ENCODE peak calls at places on chromosomes 11 and 22, in ten cellular contexts. One of them, this sample, is unnamed.

GRCh38 chr11:101880208-101880607 is 34.6 kb upstream of the CEP126 start:
- DNase-seq in activated naive CD8-positive, alpha-beta T cell treated with anti-CD3 and anti-CD28 coated beads, Interleukin-2, amount 50 U/mL, for 24 hours: no peak
- DNase-seq in Calu3: peak; percentile 28
- DNase-seq in GM06990: no peak
- DNase-seq in ACHN: peak; percentile 68
- DNase-seq in amniotic stem cell: peak; percentile 34
- DNase-seq in ecto neural progenitor cell: no peak
- DNase-seq in T-cell: no peak
- DNase-seq in NCI-H1092 treated with DMSO at 0.1 percent for 48 hours: no peak
- DNase-seq in ascending aorta: no peak
- DNase-seq in this sample: peak; percentile 16

GRCh38 chr11:2803186-2804057 is 82.2 kb downstream of the CDKN1C start:
- DNase-seq in activated naive CD8-positive, alpha-beta T cell treated with anti-CD3 and anti-CD28 coated beads, Interleukin-2, amount 50 U/mL, for 24 hours: no peak
- DNase-seq in Calu3: no peak
- DNase-seq in GM06990: no peak
- DNase-seq in ACHN: no peak
- DNase-seq in amniotic stem cell: no peak
- DNase-seq in ecto neural progenitor cell: peak; percentile 43
- DNase-seq in T-cell: no peak
- DNase-seq in NCI-H1092 treated with DMSO at 0.1 percent for 48 hours: no peak
- DNase-seq in ascending aorta: peak; percentile 54
- DNase-seq in this sample: no peak

GRCh38 chr11:112229746-112230433 is 3.7 kb downstream of the PTS start:
- DNase-seq in activated naive CD8-positive, alpha-beta T cell treated with anti-CD3 and anti-CD28 coated beads, Interleukin-2, amount 50 U/mL, for 24 hours: no peak
- DNase-seq in Calu3: no peak
- DNase-seq in GM06990: no peak
- DNase-seq in ACHN: no peak
- DNase-seq in amniotic stem cell: no peak
- DNase-seq in ecto neural progenitor cell: no peak
- DNase-seq in T-cell: no peak
- DNase-seq in NCI-H1092 treated with DMSO at 0.1 percent for 48 hours: no peak
- DNase-seq in ascending aorta: no peak
- DNase-seq in this sample: no peak

GRCh38 chr11:75380716-75381420 is 18.4 kb upstream of the RPS3 start:
- DNase-seq in activated naive CD8-positive, alpha-beta T cell treated with anti-CD3 and anti-CD28 coated beads, Interleukin-2, amount 50 U/mL, for 24 hours: no peak
- DNase-seq in Calu3: peak; percentile 64
- DNase-seq in GM06990: no peak
- DNase-seq in ACHN: no peak
- DNase-seq in amniotic stem cell: no peak
- DNase-seq in ecto neural progenitor cell: no peak
- DNase-seq in T-cell: no peak
- DNase-seq in NCI-H1092 treated with DMSO at 0.1 percent for 48 hours: no peak
- DNase-seq in ascending aorta: no peak
- DNase-seq in this sample: no peak

GRCh38 chr11:87439981-87440760 is 402.4 kb downstream of the TMEM135 start:
- DNase-seq in activated naive CD8-positive, alpha-beta T cell treated with anti-CD3 and anti-CD28 coated beads, Interleukin-2, amount 50 U/mL, for 24 hours: no peak
- DNase-seq in Calu3: no peak
- DNase-seq in GM06990: no peak
- DNase-seq in ACHN: no peak
- DNase-seq in amniotic stem cell: no peak
- DNase-seq in ecto neural progenitor cell: no peak
- DNase-seq in T-cell: no peak
- DNase-seq in NCI-H1092 treated with DMSO at 0.1 percent for 48 hours: no peak
- DNase-seq in ascending aorta: no peak
- DNase-seq in this sample: no peak

GRCh38 chr11:83124631-83125424 is 32.1 kb upstream of the PCF11 start:
- DNase-seq in activated naive CD8-positive, alpha-beta T cell treated with anti-CD3 and anti-CD28 coated beads, Interleukin-2, amount 50 U/mL, for 24 hours: no peak
- DNase-seq in Calu3: no peak
- DNase-seq in GM06990: no peak
- DNase-seq in ACHN: no peak
- DNase-seq in amniotic stem cell: no peak
- DNase-seq in ecto neural progenitor cell: no peak
- DNase-seq in T-cell: no peak
- DNase-seq in NCI-H1092 treated with DMSO at 0.1 percent for 48 hours: no peak
- DNase-seq in ascending aorta: no peak
- DNase-seq in this sample: no peak

GRCh38 chr11:60844045-60844869 is 2.3 kb downstream of the CCDC86 start:
- DNase-seq in activated naive CD8-positive, alpha-beta T cell treated with anti-CD3 and anti-CD28 coated beads, Interleukin-2, amount 50 U/mL, for 24 hours: no peak
- DNase-seq in Calu3: no peak
- DNase-seq in GM06990: no peak
- DNase-seq in ACHN: no peak
- DNase-seq in amniotic stem cell: no peak
- DNase-seq in ecto neural progenitor cell: no peak
- DNase-seq in T-cell: no peak
- DNase-seq in NCI-H1092 treated with DMSO at 0.1 percent for 48 hours: no peak
- DNase-seq in ascending aorta: no peak
- DNase-seq in this sample: no peak

GRCh38 chr11:2305862-2306823 is 4.3 kb downstream of the TSPAN32 start:
- DNase-seq in activated naive CD8-positive, alpha-beta T cell treated with anti-CD3 and anti-CD28 coated beads, Interleukin-2, amount 50 U/mL, for 24 hours: peak; percentile 27
- DNase-seq in Calu3: no peak
- DNase-seq in GM06990: no peak
- DNase-seq in ACHN: no peak
- DNase-seq in amniotic stem cell: no peak
- DNase-seq in ecto neural progenitor cell: no peak
- DNase-seq in T-cell: no peak
- DNase-seq in NCI-H1092 treated with DMSO at 0.1 percent for 48 hours: no peak
- DNase-seq in ascending aorta: peak; percentile 76
- DNase-seq in this sample: no peak

GRCh38 chr11:24859801-24860300 is 363.0 kb downstream of the LUZP2 start:
- DNase-seq in activated naive CD8-positive, alpha-beta T cell treated with anti-CD3 and anti-CD28 coated beads, Interleukin-2, amount 50 U/mL, for 24 hours: no peak
- DNase-seq in Calu3: no peak
- DNase-seq in GM06990: no peak
- DNase-seq in ACHN: no peak
- DNase-seq in amniotic stem cell: no peak
- DNase-seq in ecto neural progenitor cell: no peak
- DNase-seq in T-cell: no peak
- DNase-seq in NCI-H1092 treated with DMSO at 0.1 percent for 48 hours: no peak
- DNase-seq in ascending aorta: no peak
- DNase-seq in this sample: no peak

GRCh38 chr11:72575533-72576170 is 98.6 kb downstream of the PDE2A start:
- DNase-seq in activated naive CD8-positive, alpha-beta T cell treated with anti-CD3 and anti-CD28 coated beads, Interleukin-2, amount 50 U/mL, for 24 hours: no peak
- DNase-seq in Calu3: no peak
- DNase-seq in GM06990: no peak
- DNase-seq in ACHN: no peak
- DNase-seq in amniotic stem cell: no peak
- DNase-seq in ecto neural progenitor cell: no peak
- DNase-seq in T-cell: no peak
- DNase-seq in NCI-H1092 treated with DMSO at 0.1 percent for 48 hours: no peak
- DNase-seq in ascending aorta: no peak
- DNase-seq in this sample: no peak

GRCh38 chr22:24217384-24217783 is 27.5 kb downstream of the GGT5 start:
- DNase-seq in activated naive CD8-positive, alpha-beta T cell treated with anti-CD3 and anti-CD28 coated beads, Interleukin-2, amount 50 U/mL, for 24 hours: no peak
- DNase-seq in Calu3: no peak
- DNase-seq in GM06990: no peak
- DNase-seq in ACHN: no peak
- DNase-seq in amniotic stem cell: no peak
- DNase-seq in ecto neural progenitor cell: no peak
- DNase-seq in T-cell: no peak
- DNase-seq in NCI-H1092 treated with DMSO at 0.1 percent for 48 hours: no peak
- DNase-seq in ascending aorta: no peak
- DNase-seq in this sample: no peak

GRCh38 chr11:42465613-42466012 is 846.2 kb upstream of the API5 start:
- DNase-seq in activated naive CD8-positive, alpha-beta T cell treated with anti-CD3 and anti-CD28 coated beads, Interleukin-2, amount 50 U/mL, for 24 hours: no peak
- DNase-seq in Calu3: no peak
- DNase-seq in GM06990: no peak
- DNase-seq in ACHN: no peak
- DNase-seq in amniotic stem cell: no peak
- DNase-seq in ecto neural progenitor cell: no peak
- DNase-seq in T-cell: no peak
- DNase-seq in NCI-H1092 treated with DMSO at 0.1 percent for 48 hours: peak; percentile 65
- DNase-seq in ascending aorta: no peak
- DNase-seq in this sample: no peak

GRCh38 chr22:39437836-39438704 is 18.7 kb upstream of the MGAT3 start:
- DNase-seq in activated naive CD8-positive, alpha-beta T cell treated with anti-CD3 and anti-CD28 coated beads, Interleukin-2, amount 50 U/mL, for 24 hours: no peak
- DNase-seq in Calu3: no peak
- DNase-seq in GM06990: no peak
- DNase-seq in ACHN: no peak
- DNase-seq in amniotic stem cell: no peak
- DNase-seq in ecto neural progenitor cell: no peak
- DNase-seq in T-cell: no peak
- DNase-seq in NCI-H1092 treated with DMSO at 0.1 percent for 48 hours: no peak
- DNase-seq in ascending aorta: no peak
- DNase-seq in this sample: no peak

GRCh38 chr11:74909363-74909762 is 39.5 kb downstream of the XRRA1 start:
- DNase-seq in activated naive CD8-positive, alpha-beta T cell treated with anti-CD3 and anti-CD28 coated beads, Interleukin-2, amount 50 U/mL, for 24 hours: no peak
- DNase-seq in Calu3: no peak
- DNase-seq in GM06990: no peak
- DNase-seq in ACHN: no peak
- DNase-seq in amniotic stem cell: no peak
- DNase-seq in ecto neural progenitor cell: no peak
- DNase-seq in T-cell: no peak
- DNase-seq in NCI-H1092 treated with DMSO at 0.1 percent for 48 hours: no peak
- DNase-seq in ascending aorta: no peak
- DNase-seq in this sample: no peak

GRCh38 chr11:115905331-115905730 is 401.1 kb upstream of the CADM1 start:
- DNase-seq in activated naive CD8-positive, alpha-beta T cell treated with anti-CD3 and anti-CD28 coated beads, Interleukin-2, amount 50 U/mL, for 24 hours: no peak
- DNase-seq in Calu3: no peak
- DNase-seq in GM06990: no peak
- DNase-seq in ACHN: no peak
- DNase-seq in amniotic stem cell: no peak
- DNase-seq in ecto neural progenitor cell: no peak
- DNase-seq in T-cell: no peak
- DNase-seq in NCI-H1092 treated with DMSO at 0.1 percent for 48 hours: no peak
- DNase-seq in ascending aorta: no peak
- DNase-seq in this sample: no peak

GRCh38 chr11:106989056-106989455 is 29.2 kb downstream of the GUCY1A2 start:
- DNase-seq in activated naive CD8-positive, alpha-beta T cell treated with anti-CD3 and anti-CD28 coated beads, Interleukin-2, amount 50 U/mL, for 24 hours: no peak
- DNase-seq in Calu3: no peak
- DNase-seq in GM06990: no peak
- DNase-seq in ACHN: no peak
- DNase-seq in amniotic stem cell: no peak
- DNase-seq in ecto neural progenitor cell: no peak
- DNase-seq in T-cell: no peak
- DNase-seq in NCI-H1092 treated with DMSO at 0.1 percent for 48 hours: no peak
- DNase-seq in ascending aorta: no peak
- DNase-seq in this sample: no peak

GRCh38 chr11:26418391-26418790 is 86.5 kb downstream of the ANO3 start:
- DNase-seq in activated naive CD8-positive, alpha-beta T cell treated with anti-CD3 and anti-CD28 coated beads, Interleukin-2, amount 50 U/mL, for 24 hours: no peak
- DNase-seq in Calu3: no peak
- DNase-seq in GM06990: no peak
- DNase-seq in ACHN: no peak
- DNase-seq in amniotic stem cell: no peak
- DNase-seq in ecto neural progenitor cell: no peak
- DNase-seq in T-cell: no peak
- DNase-seq in NCI-H1092 treated with DMSO at 0.1 percent for 48 hours: no peak
- DNase-seq in ascending aorta: no peak
- DNase-seq in this sample: no peak

GRCh38 chr11:109914809-109915653 is 178.2 kb upstream of the ZC3H12C start:
- DNase-seq in activated naive CD8-positive, alpha-beta T cell treated with anti-CD3 and anti-CD28 coated beads, Interleukin-2, amount 50 U/mL, for 24 hours: no peak
- DNase-seq in Calu3: no peak
- DNase-seq in GM06990: no peak
- DNase-seq in ACHN: no peak
- DNase-seq in amniotic stem cell: no peak
- DNase-seq in ecto neural progenitor cell: no peak
- DNase-seq in T-cell: no peak
- DNase-seq in NCI-H1092 treated with DMSO at 0.1 percent for 48 hours: no peak
- DNase-seq in ascending aorta: no peak
- DNase-seq in this sample: peak; percentile 37

GRCh38 chr22:47209547-47210023 is 447.1 kb downstream of the TBC1D22A start:
- DNase-seq in activated naive CD8-positive, alpha-beta T cell treated with anti-CD3 and anti-CD28 coated beads, Interleukin-2, amount 50 U/mL, for 24 hours: no peak
- DNase-seq in Calu3: no peak
- DNase-seq in GM06990: no peak
- DNase-seq in ACHN: no peak
- DNase-seq in amniotic stem cell: no peak
- DNase-seq in ecto neural progenitor cell: peak; percentile 10
- DNase-seq in T-cell: no peak
- DNase-seq in NCI-H1092 treated with DMSO at 0.1 percent for 48 hours: no peak
- DNase-seq in ascending aorta: peak; percentile 28
- DNase-seq in this sample: no peak

GRCh38 chr11:132858203-132858602 is 674.1 kb downstream of the OPCML start:
- DNase-seq in activated naive CD8-positive, alpha-beta T cell treated with anti-CD3 and anti-CD28 coated beads, Interleukin-2, amount 50 U/mL, for 24 hours: no peak
- DNase-seq in Calu3: no peak
- DNase-seq in GM06990: no peak
- DNase-seq in ACHN: no peak
- DNase-seq in amniotic stem cell: no peak
- DNase-seq in ecto neural progenitor cell: peak; percentile 48
- DNase-seq in T-cell: no peak
- DNase-seq in NCI-H1092 treated with DMSO at 0.1 percent for 48 hours: no peak
- DNase-seq in ascending aorta: no peak
- DNase-seq in this sample: no peak

GRCh38 chr11:33829430-33830141 is 55.3 kb upstream of the FBXO3 start:
- DNase-seq in activated naive CD8-positive, alpha-beta T cell treated with anti-CD3 and anti-CD28 coated beads, Interleukin-2, amount 50 U/mL, for 24 hours: peak; percentile 56
- DNase-seq in Calu3: peak; percentile 71
- DNase-seq in GM06990: no peak
- DNase-seq in ACHN: peak; percentile 62
- DNase-seq in amniotic stem cell: peak; percentile 49
- DNase-seq in ecto neural progenitor cell: peak; percentile 69
- DNase-seq in T-cell: peak; percentile 19
- DNase-seq in NCI-H1092 treated with DMSO at 0.1 percent for 48 hours: peak; percentile 55
- DNase-seq in ascending aorta: peak; percentile 72
- DNase-seq in this sample: peak; percentile 10

This sample was measured in NCI-H146.